ENCODE peak calls at places on chromosomes 6 and 20, in six cellular contexts. One of them, this sample, is unnamed.
A peak's percentile ranks its signal among the peaks of the same experiment; 100 is the strongest.

GRCh38 chr6:46042355-46042999 is 26.8 kb upstream of the CLIC5 start:
- DNase-seq in SK-N-SH: peak; percentile 8
- DNase-seq in HepG2: peak; percentile 27
- DNase-seq in A549: peak; percentile 8
- DNase-seq in H1: no peak
- DNase-seq in K562: peak; percentile 43
- DNase-seq in this sample: no peak

GRCh38 chr6:111992851-111993250 is 61.1 kb upstream of the CCN6 start:
- DNase-seq in SK-N-SH: no peak
- DNase-seq in HepG2: no peak
- DNase-seq in A549: no peak
- DNase-seq in H1: no peak
- DNase-seq in K562: no peak
- DNase-seq in this sample: no peak

GRCh38 chr6:109318328-109318876 is 63.9 kb downstream of the CD164 start:
- DNase-seq in SK-N-SH: no peak
- DNase-seq in HepG2: peak; percentile 78
- DNase-seq in A549: no peak
- DNase-seq in H1: no peak
- DNase-seq in K562: no peak
- DNase-seq in this sample: no peak

GRCh38 chr6:111982681-111983080 is 71.2 kb upstream of the CCN6 start:
- DNase-seq in SK-N-SH: no peak
- DNase-seq in HepG2: no peak
- DNase-seq in A549: no peak
- DNase-seq in H1: no peak
- DNase-seq in K562: no peak
- DNase-seq in this sample: no peak

GRCh38 chr20:10924628-10925266 is 250.9 kb upstream of the JAG1 start:
- DNase-seq in SK-N-SH: no peak
- DNase-seq in HepG2: no peak
- DNase-seq in A549: peak; percentile 82
- DNase-seq in H1: no peak
- DNase-seq in K562: no peak
- DNase-seq in this sample: no peak

GRCh38 chr6:163405412-163406309 is 8.9 kb upstream of the QKI start:
- DNase-seq in SK-N-SH: peak; percentile 51
- DNase-seq in HepG2: peak; percentile 50
- DNase-seq in A549: no peak
- DNase-seq in H1: no peak
- DNase-seq in K562: no peak
- DNase-seq in this sample: no peak

GRCh38 chr20:4925842-4926530 is 75.3 kb downstream of the SLC23A2 start:
- DNase-seq in SK-N-SH: no peak
- DNase-seq in HepG2: no peak
- DNase-seq in A549: peak; percentile 49
- DNase-seq in H1: no peak
- DNase-seq in K562: no peak
- DNase-seq in this sample: no peak

GRCh38 chr20:7775072-7775471 is 165.2 kb downstream of the HAO1 start:
- DNase-seq in SK-N-SH: no peak
- DNase-seq in HepG2: no peak
- DNase-seq in A549: no peak
- DNase-seq in H1: no peak
- DNase-seq in K562: no peak
- DNase-seq in this sample: no peak

GRCh38 chr6:121670511-121670910 is 235.1 kb downstream of the GJA1 start:
- DNase-seq in SK-N-SH: no peak
- DNase-seq in HepG2: no peak
- DNase-seq in A549: no peak
- DNase-seq in H1: no peak
- DNase-seq in K562: no peak
- DNase-seq in this sample: no peak

GRCh38 chr20:709864-710761 is 34.5 kb upstream of the SCRT2 start:
- DNase-seq in SK-N-SH: peak; percentile 93
- DNase-seq in HepG2: no peak
- DNase-seq in A549: no peak
- DNase-seq in H1: no peak
- DNase-seq in K562: no peak
- DNase-seq in this sample: no peak

GRCh38 chr6:168107191-168107940 is 28.4 kb upstream of the FRMD1 start:
- DNase-seq in SK-N-SH: peak; percentile 62
- DNase-seq in HepG2: no peak
- DNase-seq in A549: no peak
- DNase-seq in H1: no peak
- DNase-seq in K562: no peak
- DNase-seq in this sample: no peak

GRCh38 chr20:61560361-61560853 is 308.3 kb downstream of the CDH4 start:
- DNase-seq in SK-N-SH: no peak
- DNase-seq in HepG2: no peak
- DNase-seq in A549: peak; percentile 42
- DNase-seq in H1: peak; percentile 25
- DNase-seq in K562: peak; percentile 55
- DNase-seq in this sample: no peak

GRCh38 chr20:2780948-2781347 is 19.5 kb downstream of the CPXM1 start:
- DNase-seq in SK-N-SH: no peak
- DNase-seq in HepG2: no peak
- DNase-seq in A549: no peak
- DNase-seq in H1: no peak
- DNase-seq in K562: no peak
- DNase-seq in this sample: no peak

GRCh38 chr20:49712918-49713778 is 530 bp downstream of the B4GALT5 start:
- DNase-seq in SK-N-SH: peak; percentile 76
- DNase-seq in HepG2: no peak
- DNase-seq in A549: no peak
- DNase-seq in H1: no peak
- DNase-seq in K562: peak; percentile 65
- DNase-seq in this sample: no peak

GRCh38 chr20:47262365-47263013 is 94.0 kb downstream of the ZMYND8 start:
- DNase-seq in SK-N-SH: peak; percentile 51
- DNase-seq in HepG2: no peak
- DNase-seq in A549: no peak
- DNase-seq in H1: no peak
- DNase-seq in K562: no peak
- DNase-seq in this sample: peak; percentile 84

GRCh38 chr6:112571886-112572285 is 224.8 kb downstream of the RFPL4B start:
- DNase-seq in SK-N-SH: no peak
- DNase-seq in HepG2: no peak
- DNase-seq in A549: no peak
- DNase-seq in H1: no peak
- DNase-seq in K562: no peak
- DNase-seq in this sample: no peak

GRCh38 chr6:108844632-108845031 is 3.6 kb upstream of the ARMC2 start:
- DNase-seq in SK-N-SH: no peak
- DNase-seq in HepG2: no peak
- DNase-seq in A549: no peak
- DNase-seq in H1: no peak
- DNase-seq in K562: no peak
- DNase-seq in this sample: no peak

DNA sequence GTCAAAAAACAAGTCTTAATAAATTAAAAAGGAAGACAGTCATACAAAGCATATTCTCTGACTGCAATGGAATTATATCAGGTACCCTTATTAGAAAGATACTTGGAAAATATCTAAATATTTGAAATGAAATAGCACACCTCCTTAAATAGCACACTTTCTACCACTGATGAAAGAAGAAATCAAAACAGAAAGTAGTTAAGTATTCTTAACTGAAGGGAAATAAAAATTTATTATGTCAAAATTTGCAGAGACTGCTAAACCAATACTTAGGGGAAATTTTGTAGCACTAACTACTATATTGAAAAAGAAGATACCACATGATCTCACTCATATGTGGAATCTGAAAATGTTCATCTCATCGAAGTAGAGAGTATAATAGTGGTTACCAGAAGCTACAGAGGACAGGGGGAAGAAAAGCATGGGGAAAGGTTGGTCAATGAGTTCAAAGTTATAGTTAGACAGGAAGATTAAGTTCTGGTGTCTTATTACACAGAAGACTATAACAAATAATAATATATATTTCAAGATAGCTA is 112.2 kb downstream of the ASCC3 start:
- DNase-seq in SK-N-SH: no peak
- DNase-seq in HepG2: no peak
- DNase-seq in A549: no peak
- DNase-seq in H1: no peak
- DNase-seq in K562: no peak
- DNase-seq in this sample: no peak
- TF ChIP-seq CHD2 in SK-N-SH: no peak
- TF ChIP-seq CHD2 in HepG2: no peak
- TF ChIP-seq CHD2 in A549: no peak
- TF ChIP-seq CHD2 in H1: no peak
- TF ChIP-seq CHD2 in K562: no peak
- TF ChIP-seq CHD2 in this sample: no peak

GRCh38 chr20:36399147-36399968 is 93.2 kb downstream of the DLGAP4 start:
- DNase-seq in SK-N-SH: peak; percentile 81
- DNase-seq in HepG2: peak; percentile 88
- DNase-seq in A549: peak; percentile 75
- DNase-seq in H1: peak; percentile 78
- DNase-seq in K562: peak; percentile 75
- DNase-seq in this sample: no peak
- TF ChIP-seq CHD2 in SK-N-SH: no peak
- TF ChIP-seq CHD2 in HepG2: no peak
- TF ChIP-seq CHD2 in A549: no peak
- TF ChIP-seq CHD2 in H1: no peak
- TF ChIP-seq CHD2 in K562: no peak
- TF ChIP-seq CHD2 in this sample: no peak

GRCh38 chr6:169969372-169970099 is 218.1 kb downstream of the ERMARD start:
- DNase-seq in SK-N-SH: peak; percentile 12
- DNase-seq in HepG2: no peak
- DNase-seq in A549: no peak
- DNase-seq in H1: no peak
- DNase-seq in K562: no peak
- DNase-seq in this sample: no peak

GRCh38 chr6:169966312-169967181 is 215.1 kb downstream of the ERMARD start:
- DNase-seq in SK-N-SH: peak; percentile 13
- DNase-seq in HepG2: no peak
- DNase-seq in A549: no peak
- DNase-seq in H1: no peak
- DNase-seq in K562: no peak
- DNase-seq in this sample: no peak

GRCh38 chr6:169967687-169968086 is 216.3 kb downstream of the ERMARD start:
- DNase-seq in SK-N-SH: peak; percentile 5
- DNase-seq in HepG2: no peak
- DNase-seq in A549: no peak
- DNase-seq in H1: no peak
- DNase-seq in K562: no peak
- DNase-seq in this sample: no peak

GRCh38 chr6:169970306-169970988 is 219.0 kb downstream of the ERMARD start:
- DNase-seq in SK-N-SH: peak; percentile 44
- DNase-seq in HepG2: no peak
- DNase-seq in A549: no peak
- DNase-seq in H1: no peak
- DNase-seq in K562: no peak
- DNase-seq in this sample: no peak

GRCh38 chr6:169968541-169969270 is 217.3 kb downstream of the ERMARD start:
- DNase-seq in SK-N-SH: peak; percentile 7
- DNase-seq in HepG2: no peak
- DNase-seq in A549: peak; percentile 4
- DNase-seq in H1: no peak
- DNase-seq in K562: no peak
- DNase-seq in this sample: no peak
- TF ChIP-seq CHD2 in SK-N-SH: no peak
- TF ChIP-seq CHD2 in HepG2: no peak
- TF ChIP-seq CHD2 in A549: no peak
- TF ChIP-seq CHD2 in H1: no peak
- TF ChIP-seq CHD2 in K562: no peak
- TF ChIP-seq CHD2 in this sample: no peak

GRCh38 chr6:8029243-8029870 is 34.8 kb downstream of the BLOC1S5 start:
- DNase-seq in SK-N-SH: no peak
- DNase-seq in HepG2: no peak
- DNase-seq in A549: peak; percentile 4
- DNase-seq in H1: no peak
- DNase-seq in K562: no peak
- DNase-seq in this sample: no peak
- TF ChIP-seq CHD2 in SK-N-SH: no peak
- TF ChIP-seq CHD2 in HepG2: no peak
- TF ChIP-seq CHD2 in A549: no peak
- TF ChIP-seq CHD2 in H1: no peak
- TF ChIP-seq CHD2 in K562: no peak
- TF ChIP-seq CHD2 in this sample: no peak

GRCh38 chr6:131381052-131381451 is 192.0 kb upstream of the ARG1 start:
- DNase-seq in SK-N-SH: no peak
- DNase-seq in HepG2: no peak
- DNase-seq in A549: no peak
- DNase-seq in H1: no peak
- DNase-seq in K562: no peak
- DNase-seq in this sample: no peak

GRCh38 chr6:131381694-131382093 is 191.3 kb upstream of the ARG1 start:
- DNase-seq in SK-N-SH: no peak
- DNase-seq in HepG2: no peak
- DNase-seq in A549: no peak
- DNase-seq in H1: no peak
- DNase-seq in K562: no peak
- DNase-seq in this sample: no peak

GRCh38 chr6:131382646-131383045 is 190.4 kb upstream of the ARG1 start:
- DNase-seq in SK-N-SH: no peak
- DNase-seq in HepG2: no peak
- DNase-seq in A549: no peak
- DNase-seq in H1: no peak
- DNase-seq in K562: no peak
- DNase-seq in this sample: no peak

GRCh38 chr6:131378874-131379273 is 194.2 kb upstream of the ARG1 start:
- DNase-seq in SK-N-SH: no peak
- DNase-seq in HepG2: no peak
- DNase-seq in A549: no peak
- DNase-seq in H1: no peak
- DNase-seq in K562: no peak
- DNase-seq in this sample: no peak

GRCh38 chr6:131379951-131380350 is 193.1 kb upstream of the ARG1 start:
- DNase-seq in SK-N-SH: no peak
- DNase-seq in HepG2: no peak
- DNase-seq in A549: no peak
- DNase-seq in H1: no peak
- DNase-seq in K562: no peak
- DNase-seq in this sample: no peak
- TF ChIP-seq CHD2 in SK-N-SH: no peak
- TF ChIP-seq CHD2 in HepG2: no peak
- TF ChIP-seq CHD2 in A549: no peak
- TF ChIP-seq CHD2 in H1: no peak
- TF ChIP-seq CHD2 in K562: no peak
- TF ChIP-seq CHD2 in this sample: no peak